ENCODE peak calls at places on chromosomes 12 and 14, in seven cellular contexts. V, C, B, F, K, J and Y are unnamed samples.

GRCh38 chr12:132237772-132238486 is 91.5 kb downstream of the GALNT9 start:
- DNase-seq in C (no peak), V (no peak), B (no peak), F (no peak), K (no peak), J (no peak), Y (no peak)

GRCh38 chr12:49201595-49202295 is 12.9 kb upstream of the TUBA1A start:
- DNase-seq in F (no peak), B (no peak), V (peak; percentile 64), C (no peak), K (no peak), J (peak; percentile 37), Y (no peak)

GRCh38 chr14:93042968-93043940 is 72.5 kb downstream of the ITPK1 start:
- DNase-seq in V (peak; percentile 91), K (no peak), B (no peak), F (peak; percentile 89), J (peak; percentile 81), C (peak; percentile 45), Y (peak; percentile 56)

GRCh38 chr12:81644503-81644902 is 114.6 kb downstream of the PPFIA2 start:
- DNase-seq in B (no peak), C (peak; percentile 25), J (peak; percentile 44), K (no peak), V (no peak), F (no peak), Y (peak; percentile 39)

GRCh38 chr14:93285048-93285447 is 47.8 kb downstream of the BTBD7 start:
- DNase-seq in K (no peak), F (no peak), C (peak; percentile 8), V (no peak), J (no peak), B (no peak), Y (no peak)

GRCh38 chr12:47022296-47022695 is 57.1 kb upstream of the PCED1B start:
- DNase-seq in B (no peak), C (no peak), K (no peak), J (no peak), F (no peak), V (no peak), Y (no peak)

GRCh38 chr12:22377731-22378496 is 43.4 kb upstream of the ST8SIA1 start:
- DNase-seq in K (no peak), F (no peak), V (peak; percentile 22), J (no peak), C (no peak), B (no peak), Y (no peak)

GRCh38 chr12:38585090-38585489 is 268.5 kb downstream of the ALG10B start:
- DNase-seq in K (no peak), B (no peak), V (no peak), C (no peak), F (no peak), J (no peak), Y (no peak)

GRCh38 chr14:93906341-93907329 is 20.5 kb upstream of the FAM181A start:
- DNase-seq in J (peak; percentile 14), F (no peak), B (peak; percentile 36), V (peak; percentile 2), K (no peak), C (peak; percentile 84), Y (peak; percentile 85)

GRCh38 chr12:14554281-14555008 is 13.2 kb downstream of the PLBD1 start:
- DNase-seq in J (peak; percentile 25), F (peak; percentile 89), B (no peak), V (peak; percentile 86), C (no peak), K (no peak), Y (no peak)

GRCh38 chr14:100686858-100687257 is 39.8 kb upstream of the DLK1 start:
- DNase-seq in V (no peak), F (peak; percentile 28), C (no peak), B (no peak), J (no peak), K (no peak), Y (no peak)

GRCh38 chr12:88958961-88959360 is 378.7 kb upstream of the KITLG start:
- DNase-seq in J (no peak), F (no peak), C (no peak), V (no peak), K (no peak), B (no peak), Y (no peak)

GRCh38 chr12:95202691-95203476 is 14.4 kb downstream of the FGD6 start:
- DNase-seq in F (no peak), K (no peak), V (no peak), B (no peak), J (no peak), C (no peak), Y (no peak)

GRCh38 chr12:26338574-26339572 is 143.5 kb downstream of the SSPN start:
- DNase-seq in C (no peak), K (no peak), B (no peak), J (no peak), F (no peak), V (no peak), Y (no peak)

GRCh38 chr12:28543021-28543890 is 353.0 kb downstream of the CCDC91 start:
- DNase-seq in B (no peak), F (no peak), V (no peak), J (no peak), C (peak; percentile 8), K (no peak), Y (no peak)

GRCh38 chr14:56367416-56367815 is 212.2 kb upstream of the TMEM260 start:
- DNase-seq in B (no peak), F (no peak), V (no peak), K (no peak), J (no peak), C (no peak), Y (no peak)

GRCh38 chr12:98808243-98808895 is 163.3 kb downstream of the APAF1 start:
- DNase-seq in F (no peak), K (no peak), V (no peak), B (no peak), C (no peak), J (no peak), Y (no peak)

GRCh38 chr12:30823140-30823669 is 68.5 kb upstream of the CAPRIN2 start:
- DNase-seq in F (peak; percentile 70), B (peak; percentile 37), J (no peak), V (no peak), K (no peak), C (peak; percentile 41), Y (peak; percentile 45)

GRCh38 chr12:32134144-32134888 is 27.7 kb downstream of the BICD1 start:
- DNase-seq in C (peak; percentile 42), F (no peak), K (no peak), B (peak; percentile 56), V (peak; percentile 23), J (no peak), Y (peak; percentile 58)

GRCh38 chr12:20646239-20646827 is 48.8 kb upstream of the SLCO1C1 start:
- DNase-seq in V (no peak), F (no peak), J (peak; percentile 48), B (no peak), C (peak; percentile 10), K (no peak), Y (peak; percentile 23)

GRCh38 chr14:103576371-103577024 is 13.7 kb downstream of the COA8 start:
- DNase-seq in C (no peak), K (no peak), J (peak; percentile 90), F (peak; percentile 86), B (no peak), V (peak; percentile 97), Y (no peak)

GRCh38 chr12:92062539-92063493 is 82.8 kb downstream of the BTG1 start:
- DNase-seq in V (no peak), K (no peak), C (no peak), F (no peak), J (no peak), B (no peak), Y (no peak)

GRCh38 chr14:61574514-61574807 is 120.9 kb upstream of the HIF1A start:
- DNase-seq in K (no peak), F (no peak), V (no peak), C (no peak), J (no peak), B (no peak), Y (no peak)

GRCh38 chr14:61575751-61576150 is 119.6 kb upstream of the HIF1A start:
- DNase-seq in F (no peak), K (no peak), B (no peak), V (peak; percentile 56), J (no peak), C (no peak), Y (no peak)

GRCh38 chr14:61573748-61574513 is 121.4 kb upstream of the HIF1A start:
- DNase-seq in J (no peak), C (no peak), V (no peak), K (no peak), F (no peak), B (no peak), Y (no peak)

GRCh38 chr14:61573321-61573720 is 122.0 kb upstream of the HIF1A start:
- DNase-seq in B (no peak), J (no peak), K (no peak), F (no peak), V (no peak), C (no peak), Y (no peak)

GRCh38 chr14:61575126-61575525 is 120.2 kb upstream of the HIF1A start:
- DNase-seq in B (no peak), K (no peak), J (no peak), V (no peak), C (no peak), F (no peak), Y (no peak)
- TF ChIP-seq CTCF in B (no peak), K (no peak), J (no peak), V (no peak), C (no peak), F (no peak), Y (no peak)

GRCh38 chr14:96514694-96515093 is 12.5 kb downstream of the PAPOLA start:
- DNase-seq in B (no peak), F (no peak), V (no peak), K (no peak), J (no peak), C (no peak), Y (no peak)
- TF ChIP-seq CTCF in B (no peak), F (no peak), V (no peak), K (no peak), J (no peak), C (no peak), Y (no peak)

DNA sequence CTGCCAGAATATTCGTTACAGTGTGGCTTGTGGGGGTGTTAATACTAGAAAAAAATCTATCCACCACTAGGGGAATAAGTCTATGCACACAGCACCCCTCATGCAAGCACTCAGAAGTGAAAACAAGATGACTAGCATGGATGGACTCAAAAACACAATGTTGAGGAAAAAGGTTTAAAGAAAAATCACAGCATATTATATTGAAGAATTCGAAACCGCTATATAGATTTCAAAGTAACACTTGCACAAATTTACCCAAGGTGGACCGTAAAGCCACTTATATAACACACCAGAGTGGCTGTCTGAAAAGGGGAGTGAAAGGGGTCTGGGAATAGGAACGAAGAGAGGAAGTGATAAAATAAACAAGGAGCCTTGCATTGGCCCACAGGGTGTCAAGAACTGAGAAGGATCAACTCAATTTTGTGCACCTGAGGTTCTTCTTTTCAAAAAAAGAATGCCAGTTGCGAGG is 540 bp downstream of the ABCD4 start:
- DNase-seq in J (no peak), V (peak; percentile 36), C (peak; percentile 73), B (peak; percentile 38), K (no peak), F (no peak), Y (peak; percentile 67)
- TF ChIP-seq CTCF in J (peak; percentile 29), V (peak; percentile 67), C (no peak), B (peak; percentile 52), K (peak; percentile 66), F (no peak), Y (peak; percentile 38)

GRCh38 chr12:44000309-44000952 is 164.6 kb downstream of the TMEM117 start:
- DNase-seq in K (peak; percentile 6), J (peak; percentile 4), C (peak; percentile 49), B (peak; percentile 21), F (no peak), V (peak; percentile 27), Y (peak; percentile 22)
- TF ChIP-seq CTCF in K (peak; percentile 63), J (peak; percentile 70), C (peak; percentile 42), B (peak; percentile 35), F (peak; percentile 19), V (peak; percentile 80), Y (peak; percentile 61)